ENCODE peak calls at places on chromosomes 2 and 18, in five cellular contexts. E is keratinocyte; G is heart left ventricle; K is foreskin keratinocyte; V is activated naive CD8-positive, alpha-beta T cell treated with anti-CD3 and anti-CD28 coated beads, Interleukin-2, amount 50 U/mL, for 24 hours. Q is an unnamed sample.

GRCh38 chr2:168814939-168815907 is 12.8 kb downstream of the NOSTRIN start:
- DNase-seq in K (no peak), E (no peak), G (no peak), V (no peak), Q (no peak)

GRCh38 chr18:48222118-48222517 is 187.1 kb downstream of the ZBTB7C start:
- DNase-seq in K (peak; percentile 71), G (no peak), E (peak; percentile 40), V (no peak), Q (peak; percentile 54)

GRCh38 chr2:119383410-119384140 is 16.8 kb downstream of the DBI start:
- DNase-seq in E (no peak), K (no peak), V (no peak), G (no peak), Q (no peak)

GRCh38 chr2:127503491-127503890 is 22.8 kb downstream of the IWS1 start:
- DNase-seq in E (no peak), V (no peak), G (no peak), K (no peak), Q (no peak)

GRCh38 chr18:21270453-21270852 is 28.4 kb downstream of the GREB1L start:
- DNase-seq in G (no peak), K (no peak), V (no peak), E (no peak), Q (no peak)

GRCh38 chr18:43526436-43527150 is 249.3 kb upstream of the SYT4 start:
- DNase-seq in E (no peak), G (no peak), V (no peak), K (no peak), Q (no peak)

GRCh38 chr18:75207298-75208054 is 1.5 kb downstream of the PTGR3 start:
- DNase-seq in E (no peak), G (no peak), V (peak; percentile 35), K (no peak), Q (no peak)

GRCh38 chr2:230951396-230951795 is 26.4 kb upstream of the GPR55 start:
- DNase-seq in V (no peak), K (no peak), G (no peak), E (no peak), Q (no peak)

GRCh38 chr2:233857511-233858118 is 3.3 kb upstream of the HJURP start:
- DNase-seq in V (peak; percentile 73), K (no peak), E (no peak), G (peak; percentile 71), Q (peak; percentile 57)

GRCh38 chr18:62480927-62481326 is 41.9 kb upstream of the ZCCHC2 start:
- DNase-seq in K (no peak), V (no peak), E (no peak), G (no peak), Q (no peak)

GRCh38 chr2:122750808-122751207 is 995.4 kb downstream of the TSN start:
- DNase-seq in G (no peak), K (no peak), V (no peak), E (no peak), Q (no peak)

Q was measured in DND-41.